ENCODE peak calls at places on chromosome 4, in seven cellular contexts. N, L, J, X, G, C and U are unnamed samples.

GRCh38 chr4:156335721-156336120 is 382.1 kb upstream of the CTSO start:
- DNase-seq in N (no peak), L (no peak), J (no peak), X (no peak), G (no peak), C (no peak), U (no peak)

GRCh38 chr4:32661229-32661628 is 1941.1 kb downstream of the PCDH7 start:
- DNase-seq in N (no peak), L (peak), J (no peak), X (no peak), G (no peak), C (no peak), U (no peak)

GRCh38 chr4:182888894-182889293 is 28.3 kb downstream of the DCTD start:
- DNase-seq in N (no peak), L (no peak), J (no peak), X (no peak), G (no peak), C (no peak), U (no peak)

GRCh38 chr4:164503874-164504273 is 250.1 kb upstream of the SMIM31 start:
- DNase-seq in N (no peak), L (no peak), J (no peak), X (no peak), G (no peak), C (no peak), U (no peak)

GRCh38 chr4:7195138-7195510 is 2.8 kb downstream of the SORCS2 start:
- DNase-seq in N (no peak), L (no peak), J (no peak), X (no peak), G (no peak), C (no peak), U (no peak)

GRCh38 chr4:2408401-2408958 is 10.0 kb downstream of the ZFYVE28 start:
- DNase-seq in N (no peak), L (peak), J (peak), X (no peak), G (no peak), C (no peak), U (no peak)

GRCh38 chr4:112083587-112084347 is 61.5 kb upstream of the FAM241A start:
- DNase-seq in N (peak), L (peak), J (no peak), X (no peak), G (no peak), C (no peak), U (no peak)

GRCh38 chr4:155608231-155608885 is 58.3 kb upstream of the GUCY1A1 start:
- DNase-seq in N (no peak), L (no peak), J (no peak), X (no peak), G (no peak), C (peak), U (no peak)

GRCh38 chr4:158996669-158997074 is 106.2 kb upstream of the RAPGEF2 start:
- DNase-seq in N (peak), L (peak), J (no peak), X (peak), G (no peak), C (peak), U (no peak)

GRCh38 chr4:98510757-98511517 is 147.5 kb downstream of the TSPAN5 start:
- DNase-seq in N (peak), L (no peak), J (no peak), X (peak), G (no peak), C (peak), U (no peak)

GRCh38 chr4:106691749-106692148 is 323.2 kb upstream of the GIMD1 start:
- DNase-seq in N (no peak), L (no peak), J (no peak), X (no peak), G (no peak), C (no peak), U (no peak)
- TF ChIP-seq CTCF in N (peak), L (no peak), J (no peak), X (no peak), G (peak), C (peak), U (no peak)

DNA sequence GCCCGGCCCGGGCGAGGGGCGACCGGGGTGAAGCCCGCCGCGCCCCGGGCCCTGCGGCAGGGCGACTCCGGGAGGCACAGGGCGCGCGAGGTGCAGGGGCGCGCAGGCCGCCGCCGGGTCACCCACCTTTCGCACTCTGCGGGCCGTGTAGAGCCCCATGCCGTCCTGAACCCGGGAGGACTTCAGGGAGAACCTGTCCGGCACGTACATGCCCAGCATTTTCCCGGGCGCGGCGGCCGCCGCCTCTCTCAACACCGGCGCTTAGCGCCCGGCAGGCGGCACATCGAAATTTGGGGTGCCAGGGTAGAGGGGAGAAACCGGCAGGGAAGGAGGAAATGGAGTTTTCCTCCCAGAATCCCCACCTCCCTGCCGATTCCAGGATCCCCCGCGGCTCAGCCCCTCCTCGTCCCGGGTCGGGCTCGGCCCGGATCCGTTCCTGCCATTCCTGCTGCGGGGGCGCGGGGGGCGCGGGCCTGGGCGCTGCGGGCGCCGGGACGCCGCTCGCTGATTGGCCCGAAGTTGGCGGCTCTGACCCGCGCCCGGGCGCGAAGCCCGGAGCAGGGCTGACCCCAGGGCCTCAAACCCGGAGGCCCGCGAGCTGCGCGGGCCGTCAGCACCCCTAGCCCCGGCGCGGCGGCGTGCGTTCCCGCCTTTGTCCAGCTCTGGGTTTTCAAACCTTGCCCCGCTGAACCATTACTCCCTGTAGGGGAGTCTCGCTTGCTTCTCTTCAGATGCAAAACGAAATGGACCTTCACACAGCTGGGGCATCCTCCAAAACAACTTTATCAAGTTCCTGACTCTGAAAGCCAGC is at the start of gene PRDM5:
- DNase-seq in N (peak), L (peak), J (peak), X (no peak), G (peak), C (peak), U (peak)
- TF ChIP-seq CTCF in N (peak), L (no peak), J (no peak), X (peak), G (peak), C (peak), U (no peak)

GRCh38 chr4:56535915-56536314 is 30.3 kb downstream of the ARL9 start:
- DNase-seq in N (no peak), L (no peak), J (no peak), X (no peak), G (no peak), C (no peak), U (no peak)
- TF ChIP-seq CTCF in N (no peak), L (no peak), J (no peak), X (no peak), G (no peak), C (no peak), U (no peak)

GRCh38 chr4:108030332-108030731 is 40.6 kb downstream of the HADH start:
- DNase-seq in N (peak), L (peak), J (peak), X (peak), G (peak), C (peak), U (peak)
- TF ChIP-seq CTCF in N (peak), L (no peak), J (no peak), X (peak), G (no peak), C (peak), U (peak)

GRCh38 chr4:186486172-186486571 is 69.2 kb downstream of the MTNR1A start:
- DNase-seq in N (no peak), L (no peak), J (no peak), X (no peak), G (no peak), C (no peak), U (no peak)
- TF ChIP-seq CTCF in N (no peak), L (no peak), J (no peak), X (no peak), G (no peak), C (no peak), U (no peak)

GRCh38 chr4:186132577-186133277 is 28.2 kb downstream of the FAM149A start:
- DNase-seq in N (no peak), L (peak), J (no peak), X (no peak), G (peak), C (peak), U (no peak)
- TF ChIP-seq CTCF in N (no peak), L (peak), J (no peak), X (no peak), G (no peak), C (no peak), U (no peak)

DNA sequence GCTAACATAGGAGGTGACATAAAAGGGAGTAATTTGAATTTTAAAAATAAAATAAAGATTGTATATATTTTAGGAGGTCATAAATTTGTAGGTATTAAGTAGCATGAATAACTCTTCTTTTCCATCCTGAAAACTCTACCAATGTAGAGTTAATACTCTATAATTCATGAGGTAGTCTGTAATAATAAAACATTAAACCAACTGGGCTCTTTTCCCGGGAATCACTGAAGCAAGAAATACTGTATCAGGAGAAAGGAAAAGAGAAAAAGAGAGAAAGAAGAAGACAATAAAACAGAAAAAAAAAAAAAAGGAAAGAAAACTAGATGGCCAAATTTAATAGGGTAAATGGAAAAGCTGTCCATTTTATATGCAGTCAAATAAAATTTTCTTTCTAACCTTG is 984.4 kb downstream of the CCSER1 start:
- DNase-seq in N (no peak), L (no peak), J (no peak), X (no peak), G (no peak), C (no peak), U (no peak)
- TF ChIP-seq CTCF in N (no peak), L (no peak), J (no peak), X (no peak), G (no peak), C (no peak), U (no peak)